ENCODE peak calls at places on chromosome 15, in ten cellular contexts. G is T-helper 9 cell; E is stimulated activated CD4-positive, alpha-beta T cell treated with anti-CD3 and anti-CD28 coated beads, Interleukin-4, amount 100 ng/mL, for 1 hour; O is kidney; B is activated CD8-positive, alpha-beta memory T cell treated with anti-CD3 and anti-CD28 coated beads for 24 hours; N is KG1; U is activated naive CD8-positive, alpha-beta T cell treated with anti-CD3 and anti-CD28 coated beads, Interleukin-2, amount 10 ng/mL, durations not matched to agents 7 days and 5 days; A is H9; W is AG10803; P is NCI-H524 treated with DMSO at 0.1 percent for 48 hours. S is an unnamed sample.

GRCh38 chr15:70102827-70103226 is 5.1 kb upstream of the TLE3 start:
- DNase-seq in B (no peak), G (no peak), W (no peak), N (no peak), O (no peak), P (no peak), E (no peak), U (no peak), A (no peak), S (no peak)

GRCh38 chr15:58423858-58424608 is 7.8 kb upstream of the LIPC start:
- DNase-seq in W (peak), A (no peak), U (no peak), N (no peak), B (no peak), E (no peak), O (no peak), G (no peak), P (no peak), S (no peak)

GRCh38 chr15:90232196-90232595 is 1.5 kb downstream of the CIB1 start:
- DNase-seq in W (no peak), B (no peak), O (no peak), E (no peak), A (no peak), G (no peak), N (no peak), U (no peak), P (no peak), S (peak)

GRCh38 chr15:52233405-52233804 is 42.2 kb upstream of the GNB5 start:
- DNase-seq in E (no peak), G (no peak), O (no peak), B (no peak), P (no peak), U (no peak), A (no peak), N (no peak), W (peak), S (no peak)

GRCh38 chr15:89502867-89503595 is 6.6 kb upstream of the RHCG start:
- DNase-seq in G (no peak), U (no peak), B (no peak), E (no peak), P (no peak), O (no peak), A (peak), W (no peak), N (no peak), S (peak)

GRCh38 chr15:69071265-69071664 is 56.8 kb downstream of the NOX5 start:
- DNase-seq in A (no peak), W (no peak), E (no peak), U (no peak), O (no peak), B (no peak), N (no peak), P (no peak), G (no peak), S (no peak)

GRCh38 chr15:81297147-81297572 is 26.8 kb downstream of the STARD5 start:
- DNase-seq in P (no peak), O (no peak), A (no peak), U (no peak), B (no peak), W (peak), E (no peak), N (no peak), G (no peak), S (no peak)

GRCh38 chr15:87981969-87982368 is 274.6 kb downstream of the NTRK3 start:
- DNase-seq in W (no peak), A (no peak), B (no peak), E (no peak), P (no peak), N (no peak), U (no peak), O (no peak), G (no peak), S (no peak)

GRCh38 chr15:58752716-58753115 is 3.2 kb upstream of the ADAM10 start:
- DNase-seq in P (no peak), O (no peak), N (no peak), A (no peak), W (no peak), U (peak), G (no peak), B (no peak), E (no peak), S (no peak)

GRCh38 chr15:61764981-61765380 is 295.3 kb downstream of the VPS13C start:
- DNase-seq in A (no peak), N (no peak), P (no peak), W (no peak), E (no peak), U (no peak), O (no peak), G (no peak), B (no peak), S (no peak)

GRCh38 chr15:94232107-94232506 is 746 bp downstream of the MCTP2 start:
- DNase-seq in U (no peak), B (no peak), G (no peak), N (no peak), W (no peak), O (no peak), E (no peak), P (no peak), A (no peak), S (no peak)

GRCh38 chr15:69847625-69848024 is 250.1 kb downstream of the TLE3 start:
- DNase-seq in U (no peak), B (no peak), W (no peak), O (no peak), P (no peak), E (no peak), N (no peak), G (no peak), A (no peak), S (no peak)

GRCh38 chr15:52183562-52184173 is 7.5 kb downstream of the GNB5 start:
- DNase-seq in B (no peak), O (no peak), P (no peak), A (no peak), U (no peak), G (no peak), N (no peak), W (peak), E (no peak), S (no peak)

GRCh38 chr15:49645937-49646336 is 25.1 kb downstream of the DTWD1 start:
- DNase-seq in B (no peak), U (no peak), A (no peak), W (peak), G (no peak), E (no peak), O (peak), N (no peak), P (no peak), S (no peak)

GRCh38 chr15:80494311-80494710 is 90.1 kb downstream of the ARNT2 start:
- DNase-seq in U (no peak), E (no peak), P (no peak), A (no peak), G (no peak), N (no peak), B (no peak), W (peak), O (no peak), S (peak)

GRCh38 chr15:83858820-83859505 is 205.0 kb downstream of the ADAMTSL3 start:
- DNase-seq in A (no peak), G (no peak), E (no peak), O (no peak), U (no peak), P (no peak), W (no peak), B (no peak), N (no peak), S (no peak)

S was measured in ecto neural progenitor cell.